ENCODE peak calls at places on chromosomes 11 and 22, in seven cellular contexts. One of them, this sample, is unnamed.

GRCh38 chr22:46894081-46894671 is 131.7 kb downstream of the TBC1D22A start:
- DNase-seq in colonic mucosa: no peak
- DNase-seq in GM12865: no peak
- DNase-seq in mucosa of descending colon: no peak
- DNase-seq in SW480: no peak
- DNase-seq in activated gamma-delta T cell: no peak
- DNase-seq in tibial nerve: no peak
- DNase-seq in this sample: no peak

GRCh38 chr11:68684385-68685356 is at the start of gene GAL:
- DNase-seq in colonic mucosa: no peak
- DNase-seq in GM12865: no peak
- DNase-seq in mucosa of descending colon: no peak
- DNase-seq in SW480: peak
- DNase-seq in activated gamma-delta T cell: no peak
- DNase-seq in tibial nerve: no peak
- DNase-seq in this sample: no peak

GRCh38 chr22:48055827-48056226 is 1293.4 kb downstream of the TBC1D22A start:
- DNase-seq in colonic mucosa: no peak
- DNase-seq in GM12865: no peak
- DNase-seq in mucosa of descending colon: no peak
- DNase-seq in SW480: no peak
- DNase-seq in activated gamma-delta T cell: no peak
- DNase-seq in tibial nerve: no peak
- DNase-seq in this sample: no peak

GRCh38 chr11:14422052-14422813 is 63.2 kb upstream of the RRAS2 start:
- DNase-seq in colonic mucosa: peak
- DNase-seq in GM12865: no peak
- DNase-seq in mucosa of descending colon: peak
- DNase-seq in SW480: peak
- DNase-seq in activated gamma-delta T cell: no peak
- DNase-seq in tibial nerve: peak
- DNase-seq in this sample: no peak

GRCh38 chr11:121487191-121487590 is 34.4 kb upstream of the SORL1-AS1 start:
- DNase-seq in colonic mucosa: no peak
- DNase-seq in GM12865: no peak
- DNase-seq in mucosa of descending colon: no peak
- DNase-seq in SW480: no peak
- DNase-seq in activated gamma-delta T cell: no peak
- DNase-seq in tibial nerve: no peak
- DNase-seq in this sample: no peak

GRCh38 chr11:88569342-88569741 is 231.8 kb upstream of the CTSC start:
- DNase-seq in colonic mucosa: no peak
- DNase-seq in GM12865: no peak
- DNase-seq in mucosa of descending colon: no peak
- DNase-seq in SW480: no peak
- DNase-seq in activated gamma-delta T cell: no peak
- DNase-seq in tibial nerve: no peak
- DNase-seq in this sample: no peak

GRCh38 chr11:107593941-107594340 is 3.0 kb downstream of the ELMOD1 start:
- DNase-seq in colonic mucosa: no peak
- DNase-seq in GM12865: no peak
- DNase-seq in mucosa of descending colon: no peak
- DNase-seq in SW480: no peak
- DNase-seq in activated gamma-delta T cell: no peak
- DNase-seq in tibial nerve: no peak
- DNase-seq in this sample: no peak

GRCh38 chr22:48750282-48750681 is 1077.4 kb downstream of the BRD1 start:
- DNase-seq in colonic mucosa: no peak
- DNase-seq in GM12865: no peak
- DNase-seq in mucosa of descending colon: peak
- DNase-seq in SW480: no peak
- DNase-seq in activated gamma-delta T cell: no peak
- DNase-seq in tibial nerve: no peak
- DNase-seq in this sample: no peak

GRCh38 chr11:70070736-70071135 is 7.4 kb upstream of the ANO1 start:
- DNase-seq in colonic mucosa: no peak
- DNase-seq in GM12865: no peak
- DNase-seq in mucosa of descending colon: no peak
- DNase-seq in SW480: no peak
- DNase-seq in activated gamma-delta T cell: no peak
- DNase-seq in tibial nerve: no peak
- DNase-seq in this sample: no peak

GRCh38 chr22:44595841-44596341 is 97.9 kb upstream of the RTL6 start:
- DNase-seq in colonic mucosa: no peak
- DNase-seq in GM12865: no peak
- DNase-seq in mucosa of descending colon: no peak
- DNase-seq in SW480: no peak
- DNase-seq in activated gamma-delta T cell: no peak
- DNase-seq in tibial nerve: no peak
- DNase-seq in this sample: no peak

GRCh38 chr11:62602141-62603071 is 741 bp upstream of the MTA2 start:
- DNase-seq in colonic mucosa: peak
- DNase-seq in GM12865: no peak
- DNase-seq in mucosa of descending colon: peak
- DNase-seq in SW480: no peak
- DNase-seq in activated gamma-delta T cell: peak
- DNase-seq in tibial nerve: peak
- DNase-seq in this sample: no peak

GRCh38 chr22:49349841-49350381 is 477.8 kb downstream of the BRD1 start:
- DNase-seq in colonic mucosa: no peak
- DNase-seq in GM12865: no peak
- DNase-seq in mucosa of descending colon: no peak
- DNase-seq in SW480: no peak
- DNase-seq in activated gamma-delta T cell: no peak
- DNase-seq in tibial nerve: no peak
- DNase-seq in this sample: no peak

GRCh38 chr22:29014773-29015172 is 46.9 kb downstream of the C22orf31 start:
- DNase-seq in colonic mucosa: no peak
- DNase-seq in GM12865: no peak
- DNase-seq in mucosa of descending colon: no peak
- DNase-seq in SW480: no peak
- DNase-seq in activated gamma-delta T cell: no peak
- DNase-seq in tibial nerve: no peak
- DNase-seq in this sample: no peak

GRCh38 chr22:39682994-39683393 is 112.4 kb downstream of the CACNA1I start:
- DNase-seq in colonic mucosa: no peak
- DNase-seq in GM12865: no peak
- DNase-seq in mucosa of descending colon: no peak
- DNase-seq in SW480: no peak
- DNase-seq in activated gamma-delta T cell: no peak
- DNase-seq in tibial nerve: no peak
- DNase-seq in this sample: no peak

GRCh38 chr22:38089474-38089851 is 5.5 kb upstream of the SLC16A8 start:
- DNase-seq in colonic mucosa: no peak
- DNase-seq in GM12865: no peak
- DNase-seq in mucosa of descending colon: no peak
- DNase-seq in SW480: no peak
- DNase-seq in activated gamma-delta T cell: no peak
- DNase-seq in tibial nerve: no peak
- DNase-seq in this sample: no peak

GRCh38 chr11:32584921-32585320 is 1.3 kb downstream of the EIF3M start:
- DNase-seq in colonic mucosa: no peak
- DNase-seq in GM12865: no peak
- DNase-seq in mucosa of descending colon: no peak
- DNase-seq in SW480: no peak
- DNase-seq in activated gamma-delta T cell: no peak
- DNase-seq in tibial nerve: no peak
- DNase-seq in this sample: no peak

GRCh38 chr11:87466228-87466627 is 428.5 kb downstream of the TMEM135 start:
- DNase-seq in colonic mucosa: no peak
- DNase-seq in GM12865: no peak
- DNase-seq in mucosa of descending colon: no peak
- DNase-seq in SW480: no peak
- DNase-seq in activated gamma-delta T cell: no peak
- DNase-seq in tibial nerve: peak
- DNase-seq in this sample: no peak

GRCh38 chr22:47176573-47177333 is 414.3 kb downstream of the TBC1D22A start:
- DNase-seq in colonic mucosa: no peak
- DNase-seq in GM12865: no peak
- DNase-seq in mucosa of descending colon: peak
- DNase-seq in SW480: no peak
- DNase-seq in activated gamma-delta T cell: no peak
- DNase-seq in tibial nerve: no peak
- DNase-seq in this sample: no peak

GRCh38 chr22:44677299-44678244 is 24.4 kb upstream of the PRR5 start:
- DNase-seq in colonic mucosa: no peak
- DNase-seq in GM12865: no peak
- DNase-seq in mucosa of descending colon: no peak
- DNase-seq in SW480: no peak
- DNase-seq in activated gamma-delta T cell: no peak
- DNase-seq in tibial nerve: no peak
- DNase-seq in this sample: no peak

GRCh38 chr11:120304526-120304925 is 20.6 kb upstream of the TLCD5 start:
- DNase-seq in colonic mucosa: no peak
- DNase-seq in GM12865: peak
- DNase-seq in mucosa of descending colon: no peak
- DNase-seq in SW480: peak
- DNase-seq in activated gamma-delta T cell: no peak
- DNase-seq in tibial nerve: no peak
- DNase-seq in this sample: no peak

GRCh38 chr11:64876835-64877341 is 1.5 kb downstream of the EHD1 start:
- DNase-seq in colonic mucosa: peak
- DNase-seq in GM12865: no peak
- DNase-seq in mucosa of descending colon: peak
- DNase-seq in SW480: no peak
- DNase-seq in activated gamma-delta T cell: no peak
- DNase-seq in tibial nerve: no peak
- DNase-seq in this sample: no peak

GRCh38 chr22:38251355-38251720 is 21.5 kb downstream of the TMEM184B start:
- DNase-seq in colonic mucosa: no peak
- DNase-seq in GM12865: no peak
- DNase-seq in mucosa of descending colon: no peak
- DNase-seq in SW480: no peak
- DNase-seq in activated gamma-delta T cell: no peak
- DNase-seq in tibial nerve: no peak
- DNase-seq in this sample: no peak

GRCh38 chr11:117097567-117098268 is 510 bp downstream of the SIK3 start:
- DNase-seq in colonic mucosa: peak
- DNase-seq in GM12865: peak
- DNase-seq in mucosa of descending colon: peak
- DNase-seq in SW480: no peak
- DNase-seq in activated gamma-delta T cell: no peak
- DNase-seq in tibial nerve: peak
- DNase-seq in this sample: peak

GRCh38 chr11:12167098-12167999 is 57.0 kb downstream of the MICAL2 start:
- DNase-seq in colonic mucosa: peak
- DNase-seq in GM12865: no peak
- DNase-seq in mucosa of descending colon: peak
- DNase-seq in SW480: peak
- DNase-seq in activated gamma-delta T cell: no peak
- DNase-seq in tibial nerve: no peak
- DNase-seq in this sample: no peak

GRCh38 chr11:77081381-77081851 is 14.6 kb downstream of the CAPN5 start:
- DNase-seq in colonic mucosa: no peak
- DNase-seq in GM12865: no peak
- DNase-seq in mucosa of descending colon: peak
- DNase-seq in SW480: no peak
- DNase-seq in activated gamma-delta T cell: no peak
- DNase-seq in tibial nerve: no peak
- DNase-seq in this sample: no peak

GRCh38 chr11:73469401-73469800 is 93.2 kb downstream of the RELT start:
- DNase-seq in colonic mucosa: no peak
- DNase-seq in GM12865: no peak
- DNase-seq in mucosa of descending colon: no peak
- DNase-seq in SW480: no peak
- DNase-seq in activated gamma-delta T cell: no peak
- DNase-seq in tibial nerve: peak
- DNase-seq in this sample: no peak

GRCh38 chr22:34105461-34106062 is 185.3 kb upstream of the LARGE1 start:
- DNase-seq in colonic mucosa: peak
- DNase-seq in GM12865: peak
- DNase-seq in mucosa of descending colon: peak
- DNase-seq in SW480: peak
- DNase-seq in activated gamma-delta T cell: no peak
- DNase-seq in tibial nerve: peak
- DNase-seq in this sample: no peak

GRCh38 chr22:35802885-35803284 is 85.2 kb downstream of the APOL5 start:
- DNase-seq in colonic mucosa: no peak
- DNase-seq in GM12865: no peak
- DNase-seq in mucosa of descending colon: no peak
- DNase-seq in SW480: no peak
- DNase-seq in activated gamma-delta T cell: no peak
- DNase-seq in tibial nerve: no peak
- DNase-seq in this sample: no peak

GRCh38 chr11:19498986-19499669 is 213.5 kb upstream of the NAV2 start:
- DNase-seq in colonic mucosa: no peak
- DNase-seq in GM12865: no peak
- DNase-seq in mucosa of descending colon: no peak
- DNase-seq in SW480: peak
- DNase-seq in activated gamma-delta T cell: no peak
- DNase-seq in tibial nerve: no peak
- DNase-seq in this sample: no peak